ENCODE peak calls at places on chromosomes 2 and 18, in four cellular contexts. T, Y, H and Q are unnamed samples.

GRCh38 chr18:58338961-58339722 is 289.7 kb downstream of the ALPK2 start:
- DNase-seq in T (peak), Y (no peak), H (no peak), Q (no peak)

GRCh38 chr18:7174359-7175107 is 56.4 kb upstream of the LRRC30 start:
- DNase-seq in T (no peak), Y (no peak), H (peak), Q (no peak)

GRCh38 chr18:31943895-31944816 is 1.2 kb upstream of the TRAPPC8 start:
- DNase-seq in T (no peak), Y (no peak), H (no peak), Q (no peak)

GRCh38 chr18:59730896-59731295 is 33.7 kb upstream of the CCBE1 start:
- DNase-seq in T (no peak), Y (no peak), H (no peak), Q (no peak)

GRCh38 chr2:69660084-69660483 is 16.5 kb upstream of the AAK1 start:
- DNase-seq in T (no peak), Y (no peak), H (no peak), Q (no peak)

GRCh38 chr2:180376076-180376475 is 369.0 kb upstream of the CWC22 start:
- DNase-seq in T (no peak), Y (no peak), H (no peak), Q (no peak)

GRCh38 chr18:26487437-26487836 is 60.9 kb downstream of the KCTD1 start:
- DNase-seq in T (peak), Y (no peak), H (peak), Q (no peak)

GRCh38 chr2:62923242-62923641 is 127.4 kb upstream of the OTX1 start:
- DNase-seq in T (no peak), Y (no peak), H (no peak), Q (peak)

GRCh38 chr18:21391074-21391673 is 149.1 kb downstream of the GREB1L start:
- DNase-seq in T (no peak), Y (no peak), H (no peak), Q (no peak)

GRCh38 chr18:42798606-42799005 is 316.9 kb downstream of the RIT2 start:
- DNase-seq in T (no peak), Y (no peak), H (no peak), Q (no peak)

GRCh38 chr2:173231042-173231441 is 123.6 kb upstream of the CDCA7 start:
- DNase-seq in T (peak), Y (peak), H (peak), Q (no peak)

GRCh38 chr2:65957454-65957853 is 477.5 kb upstream of the MEIS1 start:
- DNase-seq in T (no peak), Y (no peak), H (no peak), Q (no peak)

GRCh38 chr2:24913896-24914295 is 6.1 kb downstream of the ADCY3 start:
- DNase-seq in T (no peak), Y (no peak), H (no peak), Q (peak)

GRCh38 chr18:77131652-77132368 is 773 bp downstream of the MBP start:
- DNase-seq in T (peak), Y (peak), H (no peak), Q (peak)

GRCh38 chr2:111116016-111116746 is 4.5 kb upstream of the BCL2L11 start:
- DNase-seq in T (no peak), Y (no peak), H (no peak), Q (no peak)

GRCh38 chr18:76494181-76494540 is 881 bp downstream of the ZNF516 start:
- DNase-seq in T (no peak), Y (peak), H (peak), Q (no peak)

GRCh38 chr2:11370377-11371098 is 26.1 kb upstream of the ROCK2 start:
- DNase-seq in T (peak), Y (no peak), H (peak), Q (no peak)

GRCh38 chr18:23627325-23627724 is 35.4 kb downstream of the ANKRD29 start:
- DNase-seq in T (no peak), Y (peak), H (peak), Q (no peak)
- TF ChIP-seq EP300 in T (no peak), Y (no peak), H (no peak), Q (no peak)

DNA sequence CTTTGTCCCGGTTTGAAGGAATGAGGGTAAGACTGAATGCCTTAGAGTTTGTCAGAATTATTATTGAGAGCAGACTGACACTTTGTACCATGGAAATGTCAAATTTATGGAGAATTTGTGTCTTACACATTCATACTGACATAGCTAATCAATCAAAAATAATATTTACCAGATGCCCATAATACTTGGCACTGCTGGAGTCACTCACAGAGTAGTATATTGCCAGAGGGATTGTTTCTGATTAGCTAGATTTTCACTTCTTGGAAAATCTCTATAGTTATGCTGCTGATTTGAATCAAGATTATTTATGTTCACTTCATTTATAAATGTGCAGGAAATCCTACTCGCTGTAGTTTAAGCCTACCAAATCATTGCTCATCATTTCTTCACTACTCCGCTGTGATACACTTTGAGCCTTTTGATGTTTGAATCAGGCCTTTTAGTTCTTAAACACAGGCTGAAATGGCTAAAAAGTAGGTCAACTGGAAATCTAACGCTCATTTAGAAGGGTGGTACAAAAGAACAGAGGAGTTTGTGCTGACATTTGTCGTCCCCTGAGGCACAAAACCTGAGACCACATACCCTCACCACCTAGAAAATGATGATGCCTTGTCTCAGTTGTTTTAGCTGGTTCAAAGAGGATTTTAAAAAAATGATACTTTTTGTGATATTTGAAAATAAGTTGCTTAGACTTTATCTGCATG is 96.0 kb upstream of the CSRNP3 start:
- DNase-seq in T (no peak), Y (no peak), H (no peak), Q (no peak)
- TF ChIP-seq EP300 in T (no peak), Y (no peak), H (no peak), Q (no peak)

GRCh38 chr2:240170354-240170735 is 29.9 kb upstream of the OTOS start:
- DNase-seq in T (no peak), Y (no peak), H (no peak), Q (no peak)

GRCh38 chr2:240170883-240171282 is 30.4 kb upstream of the OTOS start:
- DNase-seq in T (no peak), Y (no peak), H (no peak), Q (no peak)

GRCh38 chr2:240168041-240168440 is 27.6 kb upstream of the OTOS start:
- DNase-seq in T (no peak), Y (no peak), H (no peak), Q (peak)

GRCh38 chr2:240168546-240169361 is 28.3 kb upstream of the OTOS start:
- DNase-seq in T (no peak), Y (no peak), H (no peak), Q (peak)

DNA sequence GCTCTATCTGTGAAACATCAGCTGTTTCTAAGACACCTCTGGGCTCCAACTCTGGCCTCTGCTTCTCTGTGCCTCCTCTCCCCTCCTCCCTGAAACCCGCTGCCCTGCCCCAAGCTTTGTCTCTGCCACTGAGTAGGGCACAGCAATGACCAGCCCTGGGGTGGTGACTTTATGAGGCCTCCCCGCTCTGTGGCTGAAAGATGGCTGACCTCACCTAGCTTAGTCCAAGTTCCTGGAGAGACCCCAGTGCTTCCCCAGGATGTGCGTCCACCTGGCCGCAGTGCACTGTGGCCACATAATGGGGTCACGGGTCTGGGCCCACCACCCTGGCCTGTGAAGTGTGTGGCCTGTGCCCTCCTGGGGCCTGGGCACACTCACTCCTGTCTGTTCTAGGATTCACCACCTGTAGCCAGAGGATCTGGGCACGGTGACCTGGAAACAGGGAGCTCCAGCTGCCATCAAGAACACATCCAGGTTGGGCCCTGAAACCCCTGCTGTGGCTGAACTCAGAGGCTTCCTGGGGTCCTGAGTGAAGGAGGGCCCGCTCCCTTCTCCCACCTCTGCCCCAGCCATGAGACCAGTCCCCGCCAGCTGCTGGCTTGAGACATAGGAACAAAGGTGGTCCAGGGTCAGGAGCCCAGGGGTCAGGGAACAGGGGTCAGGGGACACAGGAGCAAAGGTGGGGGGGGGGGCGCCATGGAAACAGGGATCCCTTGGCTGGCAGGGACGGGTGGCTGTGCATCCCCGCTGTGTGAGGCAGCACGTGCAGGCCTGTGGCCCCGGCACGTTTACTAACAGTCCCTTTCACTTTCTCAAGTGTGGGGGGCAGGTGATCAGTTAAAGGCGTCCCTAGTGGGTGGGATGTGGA is 29.3 kb upstream of the OTOS start:
- DNase-seq in T (no peak), Y (no peak), H (no peak), Q (no peak)
- TF ChIP-seq EP300 in T (no peak), Y (no peak), H (no peak), Q (no peak)

GRCh38 chr2:190467575-190468083 is 59.5 kb downstream of the MFSD6 start:
- DNase-seq in T (no peak), Y (no peak), H (no peak), Q (no peak)

GRCh38 chr2:190468814-190469569 is 60.8 kb downstream of the MFSD6 start:
- DNase-seq in T (peak), Y (peak), H (peak), Q (peak)

GRCh38 chr2:190469770-190470169 is 61.6 kb downstream of the MFSD6 start:
- DNase-seq in T (no peak), Y (no peak), H (no peak), Q (peak)

GRCh38 chr2:190465060-190465459 is 56.9 kb downstream of the MFSD6 start:
- DNase-seq in T (no peak), Y (no peak), H (no peak), Q (no peak)

DNA sequence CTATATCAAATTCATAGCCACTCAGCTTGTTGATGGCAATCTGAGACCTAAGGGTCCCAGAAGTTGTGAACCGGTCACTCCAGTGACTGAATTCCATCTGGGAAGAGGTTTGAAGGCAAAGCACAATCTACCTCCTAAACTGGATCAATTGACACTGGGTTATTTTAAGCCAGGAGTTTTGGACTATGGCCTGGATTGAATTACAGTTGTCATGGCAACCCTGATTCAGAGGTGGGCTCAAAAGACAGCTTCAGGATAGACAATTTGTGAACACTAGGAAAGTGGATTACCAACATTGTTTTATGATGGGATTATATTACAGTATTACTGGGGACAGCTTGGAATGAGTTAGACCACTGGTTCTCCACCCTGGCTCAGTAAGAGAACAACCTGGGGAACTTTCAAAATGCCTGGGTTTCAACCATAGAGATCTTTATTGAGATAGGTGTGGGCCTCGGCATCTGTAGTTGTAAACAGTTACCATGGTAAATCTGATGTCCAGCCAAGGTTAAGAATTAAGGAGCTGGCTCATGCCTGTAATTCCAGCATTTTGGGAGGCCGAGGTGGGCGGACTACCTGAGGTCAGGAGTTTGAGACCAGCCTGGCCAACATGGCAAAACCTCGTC is 58.8 kb downstream of the MFSD6 start:
- DNase-seq in T (no peak), Y (no peak), H (peak), Q (no peak)
- TF ChIP-seq EP300 in T (no peak), Y (no peak), H (no peak), Q (no peak)

GRCh38 chr18:2657043-2657512 is 1.6 kb downstream of the SMCHD1 start:
- DNase-seq in T (no peak), Y (no peak), H (no peak), Q (no peak)

GRCh38 chr18:2654828-2655152 is 736 bp upstream of the SMCHD1 start:
- DNase-seq in T (no peak), Y (no peak), H (no peak), Q (no peak)

GRCh38 chr18:2656237-2657042 is 914 bp downstream of the SMCHD1 start:
- DNase-seq in T (peak), Y (peak), H (peak), Q (peak)

GRCh38 chr18:2655153-2655953 is at the start of gene SMCHD1:
- DNase-seq in T (peak), Y (peak), H (peak), Q (peak)

DNA sequence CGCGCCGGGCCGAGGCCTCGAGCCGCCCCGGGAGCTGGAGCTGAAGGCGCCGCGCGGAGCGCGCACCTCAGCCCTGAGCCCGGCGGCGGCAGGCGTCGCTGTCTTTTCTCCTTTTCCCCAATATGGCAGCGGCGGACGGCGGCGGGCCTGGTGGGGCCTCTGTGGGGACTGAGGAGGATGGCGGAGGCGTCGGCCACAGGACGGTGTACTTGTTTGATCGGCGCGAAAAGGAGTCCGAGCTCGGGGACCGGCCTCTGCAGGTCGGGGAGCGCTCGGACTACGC is 369 bp downstream of the SMCHD1 start:
- DNase-seq in T (no peak), Y (peak), H (no peak), Q (peak)
- TF ChIP-seq EP300 in T (no peak), Y (no peak), H (no peak), Q (no peak)

GRCh38 chr2:67259581-67260347 is 137.4 kb upstream of the ETAA1 start:
- DNase-seq in T (no peak), Y (no peak), H (no peak), Q (peak)
- TF ChIP-seq EP300 in T (peak), Y (no peak), H (no peak), Q (peak)

DNA sequence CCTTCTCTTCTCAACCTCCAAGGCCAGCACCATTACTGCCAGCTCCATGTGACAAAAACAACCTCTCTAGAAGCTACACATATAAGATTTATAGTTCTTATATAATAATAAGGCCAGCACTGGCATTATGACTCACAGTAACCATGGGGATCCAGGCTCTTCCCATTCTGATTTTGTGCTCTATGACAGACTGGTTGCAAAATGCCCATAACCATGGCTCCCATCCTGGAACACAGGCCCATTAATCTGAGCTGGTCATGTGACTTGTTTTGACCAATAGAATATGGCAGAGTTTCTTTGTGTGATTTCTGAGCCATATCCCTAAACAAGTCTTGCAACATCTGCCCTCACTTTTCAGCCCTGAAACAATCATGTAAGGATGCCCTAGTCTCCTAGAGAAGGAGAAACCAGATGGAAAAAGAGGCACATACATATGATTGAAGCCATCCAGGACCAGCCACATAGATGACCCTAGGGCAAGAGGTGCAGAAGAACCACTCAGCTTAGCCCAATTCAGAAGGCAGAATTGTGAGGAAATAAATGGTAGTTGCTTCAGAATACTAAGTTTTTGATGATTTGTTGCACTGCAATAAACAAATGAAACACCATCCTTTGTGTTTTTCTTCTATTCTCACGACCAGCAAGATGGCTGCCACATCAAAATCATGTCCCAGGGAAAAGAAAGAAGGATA is 173.9 kb downstream of the SUCLG1 start:
- DNase-seq in T (no peak), Y (no peak), H (no peak), Q (no peak)
- TF ChIP-seq EP300 in T (no peak), Y (no peak), H (no peak), Q (no peak)

DNA sequence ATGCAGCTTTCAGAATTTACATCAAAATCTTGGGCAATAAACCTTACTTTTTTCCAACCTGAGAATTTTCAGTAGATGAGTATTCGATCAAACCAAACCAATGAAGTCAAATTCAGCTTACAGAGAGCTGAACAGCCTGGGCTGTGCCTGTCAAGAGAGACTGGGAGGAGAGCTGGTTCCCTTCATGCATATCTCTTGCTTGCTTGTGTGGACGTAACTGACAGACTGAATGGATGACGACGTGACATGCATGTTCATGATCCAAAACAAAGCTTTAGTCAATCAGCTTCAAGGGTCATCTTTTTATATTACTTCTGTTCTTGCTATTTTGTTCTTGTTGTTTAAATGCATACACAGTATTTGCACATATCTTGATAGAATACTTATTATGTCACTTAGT is 145.2 kb downstream of the GALNT3 start:
- DNase-seq in T (no peak), Y (no peak), H (no peak), Q (no peak)
- TF ChIP-seq EP300 in T (no peak), Y (no peak), H (no peak), Q (no peak)

GRCh38 chr2:39139511-39140237 is 18.8 kb upstream of the SOS1 start:
- DNase-seq in T (no peak), Y (no peak), H (no peak), Q (no peak)
- TF ChIP-seq EP300 in T (no peak), Y (no peak), H (no peak), Q (no peak)

GRCh38 chr2:197949224-197949623 is 144.8 kb downstream of the PLCL1 start:
- DNase-seq in T (no peak), Y (no peak), H (no peak), Q (no peak)
- TF ChIP-seq EP300 in T (no peak), Y (no peak), H (no peak), Q (no peak)